ENCODE peak calls at places on chromosomes 13 and 19, in eight cellular contexts. V, J, I, S, F, O, T and Q are unnamed samples.

GRCh38 chr19:56294557-56294956 is 20.1 kb downstream of the ZSCAN5A start:
- DNase-seq in V (no peak), S (no peak), I (no peak), T (no peak), J (no peak), O (no peak), F (no peak), Q (no peak)

GRCh38 chr19:55472463-55472862 is 4.0 kb upstream of the ZNF628 start:
- DNase-seq in S (no peak), I (no peak), T (no peak), J (no peak), O (no peak), F (no peak), V (peak; percentile 80), Q (no peak)

GRCh38 chr19:36950335-36951119 is 34.4 kb downstream of the ZNF568 start:
- DNase-seq in V (no peak), I (no peak), J (no peak), S (no peak), F (no peak), O (no peak), T (no peak), Q (no peak)

GRCh38 chr13:75633285-75633684 is 2.8 kb upstream of the LMO7 start:
- DNase-seq in I (no peak), J (no peak), F (no peak), T (no peak), S (no peak), O (no peak), V (no peak), Q (no peak)

GRCh38 chr19:12202250-12202649 is 39.4 kb downstream of the ZNF136 start:
- DNase-seq in S (peak; percentile 25), T (peak; percentile 73), F (no peak), V (no peak), I (no peak), J (no peak), O (no peak), Q (no peak)

GRCh38 chr19:46133101-46133627 is 8.7 kb upstream of the IGFL3 start:
- DNase-seq in S (peak; percentile 39), T (no peak), I (no peak), J (no peak), F (peak; percentile 34), V (peak; percentile 94), O (no peak), Q (no peak)

GRCh38 chr19:16258440-16258903 is 60.8 kb downstream of the AP1M1 start:
- DNase-seq in V (no peak), J (peak; percentile 55), T (peak; percentile 87), O (no peak), F (peak; percentile 65), I (no peak), S (peak; percentile 46), Q (peak; percentile 25)

GRCh38 chr19:50311723-50312635 is 17.2 kb downstream of the KCNC3 start:
- DNase-seq in O (no peak), T (no peak), V (peak; percentile 82), J (no peak), S (no peak), I (no peak), F (no peak), Q (no peak)

GRCh38 chr13:34700155-34700554 is 241.9 kb upstream of the NBEA start:
- DNase-seq in O (no peak), F (no peak), T (no peak), S (no peak), I (no peak), J (no peak), V (no peak), Q (no peak)

GRCh38 chr13:73336789-73337188 is 278.0 kb downstream of the KLF5 start:
- DNase-seq in F (no peak), T (no peak), S (no peak), V (peak; percentile 79), J (no peak), I (no peak), O (no peak), Q (no peak)

GRCh38 chr13:95221991-95222732 is 79.1 kb downstream of the ABCC4 start:
- DNase-seq in S (no peak), O (no peak), I (no peak), F (no peak), V (no peak), T (no peak), J (no peak), Q (no peak)

GRCh38 chr13:20882206-20882605 is 20.3 kb downstream of the XPO4 start:
- DNase-seq in V (no peak), S (no peak), F (no peak), O (no peak), I (no peak), T (no peak), J (no peak), Q (no peak)

GRCh38 chr13:63198076-63198475 is 1782.4 kb upstream of the PCDH20 start:
- DNase-seq in F (no peak), O (no peak), V (no peak), J (no peak), S (no peak), T (no peak), I (no peak), Q (no peak)

GRCh38 chr13:20526664-20527063 is 1.0 kb upstream of the CRYL1 start:
- DNase-seq in F (no peak), S (no peak), T (no peak), V (no peak), J (no peak), I (no peak), O (no peak), Q (no peak)

GRCh38 chr19:53311897-53312296 is 21.7 kb upstream of the ZNF845 start:
- DNase-seq in V (no peak), I (no peak), S (no peak), F (no peak), T (no peak), J (no peak), O (no peak), Q (no peak)

DNA sequence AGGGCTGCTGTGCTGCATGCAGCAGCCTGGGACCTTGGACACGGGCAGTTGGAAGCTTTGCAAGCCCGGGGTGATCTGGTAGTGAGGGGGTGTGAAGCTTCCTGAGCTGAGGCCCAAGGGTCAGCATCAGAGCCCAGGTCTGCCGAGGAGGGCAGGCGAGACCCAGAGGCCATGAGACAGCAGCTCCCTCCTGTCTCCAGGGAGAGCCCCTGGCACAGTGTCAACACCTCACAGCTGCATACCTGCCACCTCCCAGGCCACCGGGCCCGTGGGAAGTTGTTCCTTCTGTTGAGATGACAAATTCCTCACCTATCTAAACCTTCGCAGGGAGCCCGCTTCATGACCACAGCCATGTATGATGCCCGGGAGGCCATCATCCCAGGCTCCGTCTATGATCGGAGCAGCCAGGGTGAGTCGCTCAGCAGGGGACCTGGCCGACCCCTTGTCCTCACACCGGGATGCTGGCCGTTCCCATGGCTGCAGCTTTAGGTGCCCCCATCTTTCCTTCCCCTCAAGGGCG is 32.1 kb downstream of the CERS1 start:
- DNase-seq in I (no peak), J (no peak), S (peak; percentile 49), F (no peak), V (no peak), T (peak; percentile 71), O (no peak), Q (no peak)
- TF ChIP-seq POLR2A in I (no peak), J (no peak), S (no peak), F (no peak), V (no peak), T (no peak), O (peak; percentile 47), Q (no peak)

GRCh38 chr13:114065141-114065925 is 67.1 kb downstream of the RASA3 start:
- DNase-seq in O (peak; percentile 54), I (no peak), F (peak; percentile 89), J (peak; percentile 90), V (peak; percentile 89), S (peak; percentile 82), T (peak; percentile 92), Q (peak; percentile 59)
- TF ChIP-seq POLR2A in O (peak; percentile 71), I (no peak), F (peak; percentile 68), J (peak; percentile 32), V (peak; percentile 22), S (no peak), T (no peak), Q (peak; percentile 40)

GRCh38 chr19:10876459-10877240 is 5.3 kb downstream of the CARM1 start:
- DNase-seq in F (peak; percentile 44), O (no peak), V (no peak), S (peak; percentile 72), J (no peak), I (no peak), T (no peak), Q (no peak)
- TF ChIP-seq POLR2A in F (no peak), O (no peak), V (no peak), S (no peak), J (no peak), I (peak; percentile 38), T (no peak), Q (no peak)

DNA sequence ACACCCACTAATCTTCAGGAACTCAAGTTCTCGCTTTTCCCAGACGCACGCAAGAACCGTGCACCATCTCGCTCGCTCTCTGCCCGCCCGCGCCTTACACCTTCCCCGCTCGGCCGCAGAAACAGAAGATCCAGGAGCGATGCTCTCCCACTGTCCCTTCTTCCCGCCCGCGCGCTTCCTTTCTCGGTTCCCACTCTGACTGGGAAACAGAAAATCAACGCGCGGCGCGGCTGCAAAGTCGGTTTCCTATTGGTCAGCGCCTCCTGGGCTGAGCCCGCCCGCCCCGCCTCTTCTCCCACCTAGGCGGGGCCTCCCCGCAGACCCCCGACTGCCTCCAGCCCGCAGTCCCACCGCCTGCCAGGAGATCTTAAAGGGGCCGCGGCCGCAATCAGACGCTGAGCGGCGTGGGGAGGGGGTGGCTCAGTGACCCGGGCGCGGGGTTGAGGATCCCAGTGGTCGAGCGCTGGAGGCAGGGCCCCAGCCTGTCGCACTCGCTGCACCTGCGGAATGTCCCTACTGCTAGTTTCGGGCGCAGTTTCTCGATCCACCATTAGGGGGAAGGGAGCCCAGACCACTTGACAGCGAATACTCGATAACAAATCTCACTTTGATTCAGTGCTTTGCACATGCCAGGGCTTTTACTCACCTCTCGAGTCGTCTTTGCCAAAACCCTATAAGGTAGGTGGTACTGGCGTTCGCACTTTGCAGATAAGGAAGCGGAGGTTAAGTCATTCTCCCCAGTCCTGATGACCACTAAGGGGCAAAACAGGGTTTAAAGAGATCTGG is 700 bp upstream of the SLC25A23 start:
- DNase-seq in J (peak; percentile 95), T (peak; percentile 98), I (peak; percentile 94), S (peak; percentile 96), O (peak; percentile 93), V (peak; percentile 97), F (peak; percentile 98), Q (peak; percentile 74)
- TF ChIP-seq POLR2A in J (no peak), T (no peak), I (peak; percentile 73), S (peak; percentile 53), O (peak; percentile 64), V (no peak), F (peak; percentile 71), Q (peak; percentile 44)

GRCh38 chr19:29542327-29542726 is 16.5 kb downstream of the VSTM2B start:
- DNase-seq in V (no peak), I (no peak), J (no peak), S (no peak), O (no peak), T (no peak), F (no peak), Q (no peak)
- TF ChIP-seq POLR2A in V (no peak), I (no peak), J (no peak), S (no peak), O (no peak), T (no peak), F (no peak), Q (no peak)

DNA sequence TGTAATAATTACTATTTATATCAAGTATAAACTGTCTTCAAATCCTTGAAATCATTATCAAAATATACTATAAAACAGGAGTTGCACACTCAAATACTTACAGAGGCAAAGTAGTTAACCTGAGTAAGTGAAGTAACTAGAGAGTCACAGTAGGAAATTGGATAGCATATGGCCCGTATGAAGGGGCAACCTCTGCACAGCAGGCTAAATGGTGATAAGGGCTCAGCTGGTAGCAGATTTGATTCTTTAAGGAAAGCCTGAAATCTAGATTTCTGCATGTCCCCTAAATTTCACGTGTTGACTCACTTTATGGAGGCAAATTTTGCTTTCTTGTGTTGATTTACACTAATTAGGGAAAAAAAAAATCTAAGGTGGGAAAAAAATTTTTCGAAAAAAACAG is 46.4 kb downstream of the STOML3 start:
- DNase-seq in V (no peak), T (no peak), S (no peak), F (no peak), J (no peak), O (no peak), I (no peak), Q (no peak)
- TF ChIP-seq POLR2A in V (no peak), T (no peak), S (no peak), F (no peak), J (no peak), O (no peak), I (no peak), Q (no peak)